ENCODE peak calls at places on chromosomes 12 and 14, in four cellular contexts. R, F, T and P are unnamed samples.

GRCh38 chr14:93185333-93185688 is 194 bp downstream of the LYSET start:
- DNase-seq in R (no peak), F (no peak), T (peak; percentile 10), P (no peak)

GRCh38 chr12:30219047-30219446 is 435.3 kb upstream of the TMTC1 start:
- DNase-seq in R (no peak), F (no peak), T (no peak), P (peak; percentile 10)

GRCh38 chr12:8662592-8662991 is at the start of gene MFAP5:
- DNase-seq in R (no peak), F (no peak), T (no peak), P (no peak)

GRCh38 chr14:22747769-22748168 is 18.7 kb upstream of the OXA1L start:
- DNase-seq in R (no peak), F (no peak), T (no peak), P (no peak)

GRCh38 chr12:67909091-67909531 is 80.1 kb upstream of the IFNG-AS1 start:
- DNase-seq in R (no peak), F (no peak), T (peak; percentile 82), P (no peak)

GRCh38 chr12:119341988-119342387 is 7.5 kb downstream of the CCDC60 start:
- DNase-seq in R (no peak), F (no peak), T (no peak), P (no peak)

GRCh38 chr14:78752789-78753188 is 582.6 kb downstream of the NRXN3 start:
- DNase-seq in R (no peak), F (no peak), T (no peak), P (no peak)

GRCh38 chr14:71607056-71607455 is 325.2 kb upstream of the RGS6 start:
- DNase-seq in R (no peak), F (no peak), T (no peak), P (no peak)

GRCh38 chr12:64912501-64912900 is 88.1 kb downstream of the TBC1D30 start:
- DNase-seq in R (no peak), F (peak; percentile 47), T (peak; percentile 78), P (no peak)

GRCh38 chr12:13941258-13942249 is 39.8 kb downstream of the GRIN2B start:
- DNase-seq in R (no peak), F (no peak), T (peak; percentile 72), P (peak; percentile 27)

GRCh38 chr12:46794593-46795190 is 31.1 kb downstream of the SLC38A4 start:
- DNase-seq in R (no peak), F (no peak), T (no peak), P (no peak)

GRCh38 chr14:83707056-83707455 is 1822.9 kb upstream of the FLRT2 start:
- DNase-seq in R (no peak), F (no peak), T (peak; percentile 20), P (no peak)

GRCh38 chr12:64120568-64120967 is 101.5 kb downstream of the KICS2 start:
- DNase-seq in R (no peak), F (no peak), T (peak; percentile 76), P (no peak)

GRCh38 chr12:107929436-107929835 is 154.9 kb downstream of the ASCL4 start:
- DNase-seq in R (no peak), F (no peak), T (peak; percentile 75), P (no peak)

GRCh38 chr14:30882431-30882830 is 8.1 kb downstream of the COCH start:
- DNase-seq in R (no peak), F (no peak), T (no peak), P (no peak)

GRCh38 chr12:105256011-105256410 is 20.0 kb upstream of the APPL2 start:
- DNase-seq in R (no peak), F (no peak), T (peak; percentile 19), P (no peak)

GRCh38 chr12:54216580-54217308 is 28.0 kb upstream of the SMUG1 start:
- DNase-seq in R (peak; percentile 76), F (peak; percentile 71), T (peak; percentile 88), P (no peak)

GRCh38 chr14:69261761-69262331 is 1.9 kb downstream of the GALNT16 start:
- DNase-seq in R (no peak), F (no peak), T (no peak), P (no peak)

GRCh38 chr14:90288646-90289355 is 32.4 kb downstream of the PSMC1 start:
- DNase-seq in R (no peak), F (no peak), T (no peak), P (no peak)

GRCh38 chr14:63383776-63384367 is 65.1 kb upstream of the GPHB5 start:
- DNase-seq in R (peak; percentile 2), F (no peak), T (no peak), P (no peak)

GRCh38 chr12:58967551-58967950 is 47.2 kb upstream of the LRIG3 start:
- DNase-seq in R (no peak), F (no peak), T (no peak), P (peak; percentile 3)

GRCh38 chr12:6267007-6267721 is 43.3 kb upstream of the PLEKHG6 start:
- DNase-seq in R (no peak), F (no peak), T (peak; percentile 22), P (no peak)

GRCh38 chr14:71739273-71739990 is 192.8 kb upstream of the RGS6 start:
- DNase-seq in R (no peak), F (no peak), T (peak; percentile 77), P (peak; percentile 48)

GRCh38 chr12:77855548-77855947 is 24.9 kb downstream of the NAV3 start:
- DNase-seq in R (no peak), F (no peak), T (peak; percentile 33), P (no peak)

GRCh38 chr12:102050660-102051430 is 10.9 kb downstream of the WASHC3 start:
- DNase-seq in R (no peak), F (no peak), T (no peak), P (no peak)

GRCh38 chr12:111686574-111687105 is 787 bp downstream of the ACAD10 start:
- DNase-seq in R (no peak), F (no peak), T (no peak), P (no peak)

GRCh38 chr12:54954228-54954627 is 30.3 kb downstream of the TESPA1 start:
- DNase-seq in R (no peak), F (no peak), T (no peak), P (no peak)

GRCh38 chr14:22653012-22653621 is 9.0 kb upstream of the OR6J1 start:
- DNase-seq in R (peak; percentile 45), F (peak; percentile 52), T (peak; percentile 93), P (no peak)

GRCh38 chr14:56796259-56796658 is 14.0 kb downstream of the OTX2 start:
- DNase-seq in R (no peak), F (no peak), T (no peak), P (no peak)

GRCh38 chr12:112482734-112483133 is 64.0 kb downstream of the PTPN11 start:
- DNase-seq in R (no peak), F (no peak), T (no peak), P (no peak)

GRCh38 chr12:120849765-120850164 is 54.4 kb downstream of the SPPL3 start:
- DNase-seq in R (no peak), F (no peak), T (peak; percentile 86), P (peak; percentile 51)

GRCh38 chr12:110704231-110704630 is 15.3 kb upstream of the HVCN1 start:
- DNase-seq in R (no peak), F (no peak), T (no peak), P (no peak)

GRCh38 chr14:104140463-104141331 is 2.3 kb downstream of the KIF26A start:
- DNase-seq in R (no peak), F (no peak), T (no peak), P (no peak)

GRCh38 chr14:104404922-104405321 is 174.6 kb upstream of the C14orf180 start:
- DNase-seq in R (no peak), F (no peak), T (no peak), P (no peak)

GRCh38 chr12:74334770-74335169 is 202.9 kb upstream of the ATXN7L3B start:
- DNase-seq in R (no peak), F (no peak), T (peak; percentile 64), P (no peak)

GRCh38 chr12:67358686-67359374 is 89.7 kb downstream of the CAND1 start:
- DNase-seq in R (no peak), F (no peak), T (no peak), P (no peak)

GRCh38 chr12:75311369-75311768 is 18.8 kb downstream of the CAPS2 start:
- DNase-seq in R (no peak), F (no peak), T (peak; percentile 38), P (no peak)

GRCh38 chr12:53733051-53733812 is 6.0 kb upstream of the CALCOCO1 start:
- DNase-seq in R (no peak), F (no peak), T (peak; percentile 74), P (no peak)

DNA sequence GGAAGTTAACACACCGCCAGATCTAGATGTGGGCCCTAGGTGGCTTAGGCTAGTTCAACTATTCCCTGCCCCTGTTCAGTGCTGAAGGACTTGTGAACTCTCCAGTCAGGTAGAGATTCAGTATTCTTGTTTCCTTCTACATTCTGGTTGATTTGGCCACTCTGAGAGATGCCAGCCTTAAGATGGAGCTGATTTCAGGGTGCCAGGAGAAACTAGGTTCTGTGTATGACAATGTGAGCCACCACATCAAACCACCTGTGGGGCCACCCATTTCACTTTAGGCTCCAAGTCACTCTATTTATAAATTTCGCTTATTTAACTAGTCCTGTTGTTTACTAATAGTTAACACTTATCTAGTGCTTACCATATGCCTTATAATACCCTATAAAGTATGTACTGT is 26.0 kb downstream of the FRMD6 start:
- DNase-seq in R (no peak), F (no peak), T (no peak), P (no peak)
- H3K27ac ChIP-seq in R (no peak overlapping the region), F (peak overlapping the region; percentile 39), T (no peak overlapping the region), P (no peak overlapping the region)

DNA sequence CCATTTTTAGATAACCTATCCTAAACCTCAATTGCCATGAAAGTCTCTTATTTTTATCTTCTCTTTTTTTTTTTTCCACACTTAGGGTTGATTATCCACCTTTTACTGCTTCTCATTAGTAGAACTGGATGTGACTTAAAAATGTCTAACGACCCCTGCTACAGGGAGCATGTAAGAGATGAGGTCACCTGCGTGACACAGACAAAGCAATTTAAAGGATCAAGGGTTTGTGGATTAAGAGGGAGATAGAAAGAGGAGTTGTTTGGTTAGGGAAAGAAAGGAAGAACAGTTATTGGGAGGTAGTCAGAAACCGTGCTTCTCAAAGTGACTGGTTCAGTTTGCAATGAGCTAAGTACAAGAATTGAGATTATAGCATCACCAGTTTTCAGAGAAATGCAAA is 239.1 kb downstream of the ALX1 start:
- DNase-seq in R (no peak), F (no peak), T (no peak), P (no peak)
- H3K27ac ChIP-seq in R (no peak overlapping the region), F (no peak overlapping the region), T (no peak overlapping the region), P (no peak overlapping the region)

GRCh38 chr12:121949643-121950397 is 31.4 kb downstream of the CFAP251 start:
- DNase-seq in R (no peak), F (no peak), T (peak; percentile 57), P (peak; percentile 99)
- H3K27ac ChIP-seq in R (no peak overlapping the region), F (no peak overlapping the region), T (no peak overlapping the region), P (peak overlapping the region; percentile 87)

GRCh38 chr12:62712561-62712960 is 222.4 kb downstream of the PPM1H start:
- DNase-seq in R (no peak), F (no peak), T (no peak), P (no peak)

GRCh38 chr12:62713190-62713589 is 221.8 kb downstream of the PPM1H start:
- DNase-seq in R (no peak), F (no peak), T (no peak), P (no peak)

GRCh38 chr12:62711626-62712305 is 223.2 kb downstream of the PPM1H start:
- DNase-seq in R (no peak), F (no peak), T (no peak), P (no peak)

GRCh38 chr12:62713723-62714122 is 221.2 kb downstream of the PPM1H start:
- DNase-seq in R (no peak), F (no peak), T (no peak), P (no peak)

DNA sequence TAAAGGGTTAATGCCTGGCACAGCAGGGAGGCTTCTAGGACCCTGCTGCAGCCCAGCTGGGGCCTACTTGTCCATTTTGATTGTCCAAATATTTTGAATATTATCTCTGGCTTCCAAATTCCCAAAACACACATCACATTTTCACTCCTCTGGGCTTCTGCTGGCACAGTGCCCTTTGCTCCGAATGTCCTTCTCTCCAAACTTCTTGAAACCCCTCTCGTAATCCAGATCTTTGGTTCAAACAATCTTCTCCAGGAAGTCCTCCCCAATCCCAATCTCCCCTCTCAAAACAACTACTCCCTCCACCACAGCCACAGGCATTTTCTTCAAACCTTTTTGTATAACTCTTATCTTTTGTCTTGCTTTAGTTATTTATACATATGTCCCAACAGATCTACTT is 225.6 kb downstream of the PPM1H start:
- DNase-seq in R (no peak), F (no peak), T (no peak), P (no peak)
- H3K27ac ChIP-seq in R (no peak overlapping the region), F (no peak overlapping the region), T (no peak overlapping the region), P (no peak overlapping the region)